ENCODE peak calls at places on chromosomes 2 and 18, in eight cellular contexts. U is heart left ventricle, R is HepG2, G is sigmoid colon, W is right lobe of liver, V is testis, T is body of pancreas, D is HCT116. P is an unnamed sample.

GRCh38 chr18:76364282-76365259 is 130.5 kb downstream of the ZNF516 start:
- DNase-seq in U (no peak), R (no peak), G (no peak), W (no peak), V (peak; percentile 19), T (no peak), D (no peak), P (peak; percentile 21)

GRCh38 chr18:52288403-52289004 is 51.5 kb upstream of the DCC start:
- DNase-seq in U (no peak), R (peak; percentile 17), G (no peak), W (peak; percentile 51), V (peak; percentile 55), T (peak; percentile 64), D (no peak), P (no peak)

GRCh38 chr2:27494284-27494943 is 586 bp downstream of the FNDC4 start:
- DNase-seq in U (no peak), R (peak; percentile 50), G (peak; percentile 83), W (peak; percentile 92), V (peak; percentile 47), T (peak; percentile 56), D (no peak), P (no peak)

GRCh38 chr18:56709463-56709862 is 58.3 kb downstream of the WDR7 start:
- DNase-seq in U (no peak), R (peak; percentile 54), G (no peak), W (no peak), V (no peak), T (no peak), D (peak; percentile 69), P (no peak)

GRCh38 chr18:73431620-73432019 is 563.8 kb upstream of the NETO1 start:
- DNase-seq in U (no peak), R (no peak), G (no peak), W (no peak), V (no peak), T (no peak), D (no peak), P (no peak)

GRCh38 chr18:48979944-48980890 is 29.5 kb upstream of the SMAD7 start:
- DNase-seq in U (no peak), R (peak; percentile 78), G (no peak), W (no peak), V (no peak), T (no peak), D (no peak), P (no peak)

GRCh38 chr2:233056961-233057605 is 3.1 kb upstream of the INPP5D start:
- DNase-seq in U (no peak), R (no peak), G (peak; percentile 55), W (peak; percentile 38), V (peak; percentile 10), T (no peak), D (no peak), P (no peak)

GRCh38 chr2:112005391-112006075 is 49.5 kb upstream of the TMEM87B start:
- DNase-seq in U (no peak), R (no peak), G (no peak), W (no peak), V (no peak), T (no peak), D (no peak), P (no peak)

GRCh38 chr2:29165362-29166236 is 50.4 kb downstream of the CLIP4 start:
- DNase-seq in U (no peak), R (peak; percentile 84), G (no peak), W (no peak), V (no peak), T (no peak), D (no peak), P (no peak)

GRCh38 chr2:9554841-9555337 is 741 bp downstream of the ADAM17 start:
- DNase-seq in U (peak; percentile 50), R (peak; percentile 29), G (no peak), W (no peak), V (peak; percentile 81), T (peak; percentile 23), D (no peak), P (peak; percentile 51)

GRCh38 chr2:40200516-40200915 is 251.4 kb downstream of the SLC8A1 start:
- DNase-seq in U (no peak), R (no peak), G (no peak), W (no peak), V (no peak), T (no peak), D (no peak), P (no peak)

GRCh38 chr2:30267161-30267568 is 35.8 kb downstream of the LBH start:
- DNase-seq in U (no peak), R (no peak), G (no peak), W (no peak), V (no peak), T (no peak), D (no peak), P (no peak)

GRCh38 chr18:13872932-13873331 is 42.4 kb downstream of the MC2R start:
- DNase-seq in U (no peak), R (no peak), G (no peak), W (no peak), V (no peak), T (no peak), D (no peak), P (no peak)
- H3K27me3 ChIP-seq in U (peaks cover 21% of the 10 kb centered on the region), R (peaks cover 49% of the 10 kb centered on the region), G (peaks cover 20% of the 10 kb centered on the region), W (no peaks in the 10 kb centered on the region), V (no peaks in the 10 kb centered on the region), T (no peaks in the 10 kb centered on the region), D (peaks cover 13% of the 10 kb centered on the region), P (no peaks in the 10 kb centered on the region)

GRCh38 chr2:113242318-113242717 is 36.4 kb downstream of the PAX8 start:
- DNase-seq in U (no peak), R (no peak), G (no peak), W (no peak), V (no peak), T (no peak), D (no peak), P (no peak)
- TF ChIP-seq POLR2A in U (no peak), R (no peak), G (no peak), W (no peak), V (no peak), T (no peak), D (no peak), P (no peak)

DNA sequence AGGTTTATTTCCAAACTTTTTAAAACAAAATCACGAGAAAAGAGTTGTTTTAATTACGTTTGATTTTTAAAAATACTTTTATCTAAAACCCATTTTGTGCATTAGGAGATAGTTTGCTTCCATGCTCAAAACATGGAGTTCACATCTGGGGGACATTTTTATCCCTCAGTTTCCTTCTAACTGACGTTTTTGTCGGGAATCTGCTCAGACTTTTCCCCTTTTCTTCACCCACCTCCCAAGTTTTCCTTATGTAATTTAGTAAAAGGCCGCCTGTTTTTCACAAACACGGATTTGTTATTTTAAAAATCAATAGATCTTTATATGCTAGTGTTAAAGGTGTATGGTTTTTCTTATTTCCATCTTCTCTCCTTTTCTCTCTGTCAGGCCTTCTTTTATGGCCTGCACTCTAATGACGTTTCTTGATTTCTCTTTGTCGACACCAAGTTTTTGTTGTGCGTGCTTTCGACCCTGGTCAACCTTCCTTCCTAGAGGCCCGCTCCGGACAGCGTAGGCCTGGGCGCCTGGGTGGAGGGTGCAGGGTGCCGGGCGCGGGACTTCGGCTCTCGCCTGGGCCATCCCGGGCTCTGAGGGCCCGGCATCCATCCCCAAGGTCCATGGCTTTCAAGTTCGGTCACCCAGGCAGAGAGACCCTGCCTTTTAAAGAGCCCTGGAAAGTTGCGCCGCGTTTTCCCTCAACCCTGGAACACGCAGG is 3.9 kb upstream of the SATB2 start:
- DNase-seq in U (no peak), R (no peak), G (no peak), W (no peak), V (no peak), T (no peak), D (no peak), P (no peak)
- H3K27me3 ChIP-seq in U (peaks cover 84% of the 10 kb centered on the region), R (peaks cover 72% of the 10 kb centered on the region), G (peaks cover 76% of the 10 kb centered on the region), W (peaks cover 14% of the 10 kb centered on the region), V (peaks cover 3% of the 10 kb centered on the region), T (peaks cover 4% of the 10 kb centered on the region), D (no peaks in the 10 kb centered on the region), P (peaks cover 3% of the 10 kb centered on the region)

DNA sequence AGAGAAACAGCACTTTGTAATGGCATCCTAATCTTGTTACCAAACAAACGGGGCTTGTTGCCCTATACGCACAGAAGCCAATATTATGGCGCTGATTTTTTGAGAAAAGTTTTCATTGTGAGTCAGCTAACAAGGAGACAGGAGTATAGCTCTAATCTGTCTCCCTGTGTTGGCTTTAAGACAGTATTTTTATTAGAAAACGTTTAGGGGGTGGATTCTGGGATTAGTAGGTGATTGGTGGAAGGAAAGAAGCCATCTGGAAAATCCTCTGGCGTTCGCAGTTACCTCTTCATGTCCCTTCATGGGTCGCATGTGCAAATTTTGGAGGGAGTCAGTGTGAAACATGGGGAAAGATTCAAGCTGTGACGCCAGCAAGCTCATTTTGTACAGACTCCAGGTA is 698 bp upstream of the TMEM237 start:
- DNase-seq in U (no peak), R (no peak), G (peak; percentile 83), W (no peak), V (peak; percentile 34), T (peak; percentile 33), D (no peak), P (peak; percentile 53)
- TF ChIP-seq POLR2A in U (no peak), R (no peak), G (no peak), W (no peak), V (no peak), T (peak; percentile 43), D (no peak), P (peak; percentile 31)